ENCODE peak calls at places on chromosomes 16 and 17, in five cellular contexts. K is mammary epithelial cell, I is heart right ventricle, U is RWPE1, T is GM12865. F is an unnamed sample.
A peak's percentile ranks its signal among the peaks of the same experiment; 100 is the strongest.

GRCh38 chr16:48356633-48357376 is 28.4 kb downstream of the SIAH1 start:
- DNase-seq in K (no peak), I (no peak), U (no peak), T (no peak), F (no peak)

GRCh38 chr16:55175389-55175788 is 148.6 kb upstream of the IRX6 start:
- DNase-seq in K (peak; percentile 3), I (no peak), U (no peak), T (no peak), F (peak; percentile 3)

GRCh38 chr16:11517926-11518325 is 68.8 kb downstream of the LITAF start:
- DNase-seq in K (no peak), I (no peak), U (no peak), T (no peak), F (no peak)

GRCh38 chr17:4856937-4857314 is 23.8 kb downstream of the MINK1 start:
- DNase-seq in K (no peak), I (no peak), U (no peak), T (no peak), F (no peak)

GRCh38 chr16:50669741-50670140 is 11.4 kb downstream of the SNX20 start:
- DNase-seq in K (no peak), I (no peak), U (no peak), T (no peak), F (no peak)

GRCh38 chr17:68576811-68577551 is 24.2 kb downstream of the FAM20A start:
- DNase-seq in K (no peak), I (peak; percentile 45), U (no peak), T (no peak), F (no peak)

GRCh38 chr17:3590231-3590630 is 19.0 kb downstream of the TRPV1 start:
- DNase-seq in K (no peak), I (no peak), U (no peak), T (no peak), F (no peak)

GRCh38 chr16:80570106-80570478 is 29.3 kb downstream of the DYNLRB2 start:
- DNase-seq in K (no peak), I (no peak), U (no peak), T (no peak), F (peak; percentile 14)

GRCh38 chr17:561118-561517 is 153.5 kb downstream of the VPS53 start:
- DNase-seq in K (peak; percentile 61), I (no peak), U (peak; percentile 28), T (no peak), F (no peak)

GRCh38 chr17:17205368-17206148 is 575 bp downstream of the PLD6 start:
- DNase-seq in K (peak; percentile 38), I (peak; percentile 51), U (peak; percentile 73), T (peak; percentile 90), F (peak; percentile 65)

GRCh38 chr17:61209524-61209923 is 190.1 kb upstream of the TBX2 start:
- DNase-seq in K (no peak), I (no peak), U (no peak), T (no peak), F (no peak)

GRCh38 chr16:85628651-85629050 is 15.5 kb downstream of the GSE1 start:
- DNase-seq in K (no peak), I (no peak), U (no peak), T (no peak), F (no peak)
- TF ChIP-seq CTCF in K (no peak), I (no peak), U (no peak), T (no peak), F (no peak)

GRCh38 chr16:86917471-86918365 is 339.4 kb downstream of the FOXL1 start:
- DNase-seq in K (no peak), I (no peak), U (no peak), T (no peak), F (no peak)

GRCh38 chr16:86918637-86919036 is 340.3 kb downstream of the FOXL1 start:
- DNase-seq in K (no peak), I (no peak), U (no peak), T (no peak), F (no peak)

GRCh38 chr16:86921289-86921688 is 342.9 kb downstream of the FOXL1 start:
- DNase-seq in K (no peak), I (no peak), U (no peak), T (no peak), F (no peak)

GRCh38 chr16:86919531-86920305 is 341.4 kb downstream of the FOXL1 start:
- DNase-seq in K (no peak), I (no peak), U (no peak), T (no peak), F (no peak)

GRCh38 chr16:86919073-86919472 is 340.7 kb downstream of the FOXL1 start:
- DNase-seq in K (no peak), I (no peak), U (no peak), T (no peak), F (no peak)
- TF ChIP-seq CTCF in K (no peak), I (no peak), U (no peak), T (no peak), F (no peak)

GRCh38 chr17:77750427-77751043 is 208.0 kb upstream of the TNRC6C start:
- DNase-seq in K (no peak), I (no peak), U (no peak), T (no peak), F (no peak)
- TF ChIP-seq CTCF in K (no peak), I (no peak), U (no peak), T (no peak), F (no peak)

GRCh38 chr17:8488931-8489330 is 53.2 kb downstream of the NDEL1 start:
- DNase-seq in K (peak; percentile 75), I (peak; percentile 43), U (no peak), T (no peak), F (peak; percentile 80)
- TF ChIP-seq CTCF in K (peak; percentile 25), I (no peak), U (no peak), T (no peak), F (no peak)

GRCh38 chr17:48180842-48181241 is 73.3 kb downstream of the SNX11 start:
- DNase-seq in K (no peak), I (no peak), U (no peak), T (no peak), F (no peak)

GRCh38 chr17:48178327-48178726 is 70.8 kb downstream of the SNX11 start:
- DNase-seq in K (no peak), I (no peak), U (no peak), T (no peak), F (no peak)

GRCh38 chr17:48184721-48185120 is 77.2 kb downstream of the SNX11 start:
- DNase-seq in K (no peak), I (no peak), U (no peak), T (no peak), F (no peak)

GRCh38 chr17:48179071-48179945 is 71.7 kb downstream of the SNX11 start:
- DNase-seq in K (no peak), I (no peak), U (no peak), T (no peak), F (no peak)

DNA sequence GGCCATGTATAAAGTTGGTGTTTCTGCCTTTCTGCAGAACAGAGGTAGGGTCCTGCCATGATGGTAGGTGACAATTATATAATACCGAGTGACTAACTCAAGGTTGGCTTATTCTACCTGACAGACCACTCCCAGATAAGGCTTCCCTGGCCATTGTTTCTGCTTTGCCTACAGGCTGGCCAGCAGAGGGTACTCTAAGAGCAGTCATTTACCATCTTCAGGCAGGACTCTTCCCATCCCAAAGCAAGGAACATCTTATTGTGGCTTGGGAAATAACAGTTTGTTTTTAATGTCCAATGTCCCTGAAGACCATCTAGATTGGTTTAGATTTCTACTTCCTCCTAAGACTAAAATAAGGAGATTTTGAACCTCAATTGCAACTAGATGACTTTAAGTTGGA is 74.1 kb downstream of the SNX11 start:
- DNase-seq in K (no peak), I (no peak), U (no peak), T (no peak), F (peak; percentile 35)
- TF ChIP-seq CTCF in K (peak; percentile 55), I (no peak), U (no peak), T (no peak), F (peak; percentile 27)